ENCODE peak calls at places on chromosomes 7 and 10, in seven cellular contexts. One of them, this sample, is unnamed.
A peak's percentile ranks its signal among the peaks of the same experiment; 100 is the strongest.

GRCh38 chr7:27143950-27144798 is 693 bp upstream of the HOXA5 start:
- DNase-seq in IMR-90: peak; percentile 72
- DNase-seq in adrenal gland: peak; percentile 56
- DNase-seq in heart left ventricle: no peak
- DNase-seq in endothelial cell of umbilical vein: no peak
- DNase-seq in A549: no peak
- DNase-seq in ovary: no peak
- DNase-seq in this sample: no peak

GRCh38 chr10:86311900-86312299 is 54.7 kb downstream of the GRID1 start:
- DNase-seq in IMR-90: no peak
- DNase-seq in adrenal gland: no peak
- DNase-seq in heart left ventricle: no peak
- DNase-seq in endothelial cell of umbilical vein: no peak
- DNase-seq in A549: no peak
- DNase-seq in ovary: no peak
- DNase-seq in this sample: no peak

GRCh38 chr7:54932818-54933543 is 85.8 kb upstream of the EGFR start:
- DNase-seq in IMR-90: peak; percentile 66
- DNase-seq in adrenal gland: peak; percentile 86
- DNase-seq in heart left ventricle: peak; percentile 65
- DNase-seq in endothelial cell of umbilical vein: peak; percentile 28
- DNase-seq in A549: peak; percentile 69
- DNase-seq in ovary: peak; percentile 73
- DNase-seq in this sample: peak; percentile 39

GRCh38 chr7:42414028-42414427 is 177.0 kb upstream of the GLI3 start:
- DNase-seq in IMR-90: no peak
- DNase-seq in adrenal gland: no peak
- DNase-seq in heart left ventricle: no peak
- DNase-seq in endothelial cell of umbilical vein: no peak
- DNase-seq in A549: no peak
- DNase-seq in ovary: no peak
- DNase-seq in this sample: no peak

GRCh38 chr10:125707852-125708468 is 11.5 kb upstream of the EDRF1 start:
- DNase-seq in IMR-90: peak; percentile 35
- DNase-seq in adrenal gland: no peak
- DNase-seq in heart left ventricle: no peak
- DNase-seq in endothelial cell of umbilical vein: no peak
- DNase-seq in A549: peak; percentile 80
- DNase-seq in ovary: no peak
- DNase-seq in this sample: no peak

GRCh38 chr7:111362660-111363059 is 199.6 kb downstream of the IMMP2L start:
- DNase-seq in IMR-90: peak; percentile 78
- DNase-seq in adrenal gland: no peak
- DNase-seq in heart left ventricle: no peak
- DNase-seq in endothelial cell of umbilical vein: no peak
- DNase-seq in A549: no peak
- DNase-seq in ovary: no peak
- DNase-seq in this sample: no peak

GRCh38 chr10:119353438-119353837 is 146.1 kb downstream of the GRK5 start:
- DNase-seq in IMR-90: no peak
- DNase-seq in adrenal gland: no peak
- DNase-seq in heart left ventricle: peak; percentile 24
- DNase-seq in endothelial cell of umbilical vein: no peak
- DNase-seq in A549: no peak
- DNase-seq in ovary: no peak
- DNase-seq in this sample: no peak

GRCh38 chr7:150974468-150975391 is 3.4 kb downstream of the KCNH2 start:
- DNase-seq in IMR-90: peak; percentile 25
- DNase-seq in adrenal gland: no peak
- DNase-seq in heart left ventricle: peak; percentile 82
- DNase-seq in endothelial cell of umbilical vein: peak; percentile 12
- DNase-seq in A549: peak; percentile 71
- DNase-seq in ovary: peak; percentile 75
- DNase-seq in this sample: peak; percentile 74

GRCh38 chr10:52779541-52780390 is 7.2 kb upstream of the MBL2 start:
- DNase-seq in IMR-90: peak; percentile 53
- DNase-seq in adrenal gland: peak; percentile 83
- DNase-seq in heart left ventricle: peak; percentile 57
- DNase-seq in endothelial cell of umbilical vein: peak; percentile 70
- DNase-seq in A549: peak; percentile 60
- DNase-seq in ovary: peak; percentile 23
- DNase-seq in this sample: no peak

GRCh38 chr7:80637453-80637852 is 989 bp upstream of the CD36 start:
- DNase-seq in IMR-90: no peak
- DNase-seq in adrenal gland: no peak
- DNase-seq in heart left ventricle: no peak
- DNase-seq in endothelial cell of umbilical vein: no peak
- DNase-seq in A549: no peak
- DNase-seq in ovary: no peak
- DNase-seq in this sample: no peak

GRCh38 chr7:151327659-151328058 is 14.0 kb upstream of the NUB1 start:
- DNase-seq in IMR-90: peak; percentile 83
- DNase-seq in adrenal gland: no peak
- DNase-seq in heart left ventricle: no peak
- DNase-seq in endothelial cell of umbilical vein: no peak
- DNase-seq in A549: no peak
- DNase-seq in ovary: no peak
- DNase-seq in this sample: no peak

GRCh38 chr10:132856869-132857524 is 71.0 kb upstream of the NKX6-2 start:
- DNase-seq in IMR-90: no peak
- DNase-seq in adrenal gland: no peak
- DNase-seq in heart left ventricle: no peak
- DNase-seq in endothelial cell of umbilical vein: no peak
- DNase-seq in A549: no peak
- DNase-seq in ovary: peak; percentile 1
- DNase-seq in this sample: peak; percentile 3

GRCh38 chr10:42781893-42782445 is 626 bp upstream of the BMS1 start:
- DNase-seq in IMR-90: no peak
- DNase-seq in adrenal gland: no peak
- DNase-seq in heart left ventricle: no peak
- DNase-seq in endothelial cell of umbilical vein: no peak
- DNase-seq in A549: no peak
- DNase-seq in ovary: no peak
- DNase-seq in this sample: peak; percentile 20

GRCh38 chr7:72152171-72153131 is 259.7 kb downstream of the CALN1 start:
- DNase-seq in IMR-90: no peak
- DNase-seq in adrenal gland: no peak
- DNase-seq in heart left ventricle: no peak
- DNase-seq in endothelial cell of umbilical vein: no peak
- DNase-seq in A549: no peak
- DNase-seq in ovary: no peak
- DNase-seq in this sample: no peak

GRCh38 chr10:11018830-11019692 is 1.4 kb downstream of the CELF2 start:
- DNase-seq in IMR-90: no peak
- DNase-seq in adrenal gland: no peak
- DNase-seq in heart left ventricle: no peak
- DNase-seq in endothelial cell of umbilical vein: peak; percentile 49
- DNase-seq in A549: no peak
- DNase-seq in ovary: no peak
- DNase-seq in this sample: no peak

GRCh38 chr10:27513451-27514191 is 9.5 kb downstream of the RAB18 start:
- DNase-seq in IMR-90: peak; percentile 57
- DNase-seq in adrenal gland: no peak
- DNase-seq in heart left ventricle: no peak
- DNase-seq in endothelial cell of umbilical vein: peak; percentile 40
- DNase-seq in A549: no peak
- DNase-seq in ovary: no peak
- DNase-seq in this sample: no peak

GRCh38 chr10:13834581-13835286 is 248.0 kb downstream of the PRPF18 start:
- DNase-seq in IMR-90: peak; percentile 52
- DNase-seq in adrenal gland: peak; percentile 73
- DNase-seq in heart left ventricle: peak; percentile 57
- DNase-seq in endothelial cell of umbilical vein: peak; percentile 83
- DNase-seq in A549: no peak
- DNase-seq in ovary: no peak
- DNase-seq in this sample: no peak

GRCh38 chr10:118753331-118753730 is 1.4 kb downstream of the CACUL1 start:
- DNase-seq in IMR-90: peak; percentile 44
- DNase-seq in adrenal gland: no peak
- DNase-seq in heart left ventricle: no peak
- DNase-seq in endothelial cell of umbilical vein: peak; percentile 22
- DNase-seq in A549: no peak
- DNase-seq in ovary: no peak
- DNase-seq in this sample: no peak

GRCh38 chr10:11397077-11397476 is 214.4 kb downstream of the USP6NL start:
- DNase-seq in IMR-90: no peak
- DNase-seq in adrenal gland: no peak
- DNase-seq in heart left ventricle: no peak
- DNase-seq in endothelial cell of umbilical vein: no peak
- DNase-seq in A549: no peak
- DNase-seq in ovary: no peak
- DNase-seq in this sample: no peak

GRCh38 chr10:103616705-103617361 is 123.3 kb downstream of the NEURL1 start:
- DNase-seq in IMR-90: peak; percentile 80
- DNase-seq in adrenal gland: peak; percentile 86
- DNase-seq in heart left ventricle: peak; percentile 83
- DNase-seq in endothelial cell of umbilical vein: no peak
- DNase-seq in A549: no peak
- DNase-seq in ovary: peak; percentile 85
- DNase-seq in this sample: peak; percentile 92

GRCh38 chr10:22315455-22316285 is 518 bp upstream of the COMMD3 start:
- DNase-seq in IMR-90: no peak
- DNase-seq in adrenal gland: no peak
- DNase-seq in heart left ventricle: no peak
- DNase-seq in endothelial cell of umbilical vein: peak; percentile 53
- DNase-seq in A549: peak; percentile 49
- DNase-seq in ovary: no peak
- DNase-seq in this sample: no peak

GRCh38 chr7:157620616-157621015 is 283.8 kb downstream of the DNAJB6 start:
- DNase-seq in IMR-90: no peak
- DNase-seq in adrenal gland: no peak
- DNase-seq in heart left ventricle: no peak
- DNase-seq in endothelial cell of umbilical vein: no peak
- DNase-seq in A549: no peak
- DNase-seq in ovary: no peak
- DNase-seq in this sample: no peak

GRCh38 chr10:23404461-23404980 is 34.4 kb upstream of the OTUD1 start:
- DNase-seq in IMR-90: peak; percentile 28
- DNase-seq in adrenal gland: no peak
- DNase-seq in heart left ventricle: no peak
- DNase-seq in endothelial cell of umbilical vein: no peak
- DNase-seq in A549: no peak
- DNase-seq in ovary: no peak
- DNase-seq in this sample: no peak

GRCh38 chr10:127992376-127992775 is 85.5 kb downstream of the PTPRE start:
- DNase-seq in IMR-90: no peak
- DNase-seq in adrenal gland: no peak
- DNase-seq in heart left ventricle: no peak
- DNase-seq in endothelial cell of umbilical vein: no peak
- DNase-seq in A549: no peak
- DNase-seq in ovary: no peak
- DNase-seq in this sample: no peak
- TF ChIP-seq POLR2A in IMR-90: no peak
- TF ChIP-seq POLR2A in adrenal gland: no peak
- TF ChIP-seq POLR2A in heart left ventricle: no peak
- TF ChIP-seq POLR2A in endothelial cell of umbilical vein: no peak
- TF ChIP-seq POLR2A in A549: no peak
- TF ChIP-seq POLR2A in ovary: no peak
- TF ChIP-seq POLR2A in this sample: no peak

GRCh38 chr10:90959826-90960225 is 38.9 kb upstream of the ANKRD1 start:
- DNase-seq in IMR-90: no peak
- DNase-seq in adrenal gland: no peak
- DNase-seq in heart left ventricle: no peak
- DNase-seq in endothelial cell of umbilical vein: no peak
- DNase-seq in A549: no peak
- DNase-seq in ovary: no peak
- DNase-seq in this sample: no peak
- H3K27ac ChIP-seq in IMR-90: no peak overlapping the region
- H3K27ac ChIP-seq in adrenal gland: no peak overlapping the region
- H3K27ac ChIP-seq in heart left ventricle: no peak overlapping the region
- H3K27ac ChIP-seq in endothelial cell of umbilical vein: no peak overlapping the region
- H3K27ac ChIP-seq in A549: peak overlapping the region; percentile 66
- H3K27ac ChIP-seq in ovary: no peak overlapping the region
- H3K27ac ChIP-seq in this sample: no peak overlapping the region

GRCh38 chr10:115866174-115866573 is 406.8 kb downstream of the GFRA1 start:
- DNase-seq in IMR-90: no peak
- DNase-seq in adrenal gland: no peak
- DNase-seq in heart left ventricle: no peak
- DNase-seq in endothelial cell of umbilical vein: no peak
- DNase-seq in A549: no peak
- DNase-seq in ovary: no peak
- DNase-seq in this sample: no peak
- TF ChIP-seq POLR2A in IMR-90: no peak
- TF ChIP-seq POLR2A in adrenal gland: no peak
- TF ChIP-seq POLR2A in heart left ventricle: no peak
- TF ChIP-seq POLR2A in endothelial cell of umbilical vein: no peak
- TF ChIP-seq POLR2A in A549: no peak
- TF ChIP-seq POLR2A in ovary: no peak
- TF ChIP-seq POLR2A in this sample: no peak

GRCh38 chr10:70478191-70479160 is at the start of gene PALD1:
- DNase-seq in IMR-90: no peak
- DNase-seq in adrenal gland: peak; percentile 80
- DNase-seq in heart left ventricle: peak; percentile 85
- DNase-seq in endothelial cell of umbilical vein: peak; percentile 46
- DNase-seq in A549: peak; percentile 71
- DNase-seq in ovary: peak; percentile 77
- DNase-seq in this sample: peak; percentile 69

GRCh38 chr10:70480254-70480861 is 1.8 kb downstream of the PALD1 start:
- DNase-seq in IMR-90: no peak
- DNase-seq in adrenal gland: no peak
- DNase-seq in heart left ventricle: no peak
- DNase-seq in endothelial cell of umbilical vein: no peak
- DNase-seq in A549: no peak
- DNase-seq in ovary: peak; percentile 34
- DNase-seq in this sample: no peak

GRCh38 chr10:70481105-70481504 is 2.5 kb downstream of the PALD1 start:
- DNase-seq in IMR-90: no peak
- DNase-seq in adrenal gland: no peak
- DNase-seq in heart left ventricle: no peak
- DNase-seq in endothelial cell of umbilical vein: no peak
- DNase-seq in A549: no peak
- DNase-seq in ovary: no peak
- DNase-seq in this sample: no peak

GRCh38 chr10:70479161-70479531 is 579 bp downstream of the PALD1 start:
- DNase-seq in IMR-90: no peak
- DNase-seq in adrenal gland: no peak
- DNase-seq in heart left ventricle: no peak
- DNase-seq in endothelial cell of umbilical vein: no peak
- DNase-seq in A549: peak; percentile 48
- DNase-seq in ovary: peak; percentile 53
- DNase-seq in this sample: no peak

GRCh38 chr10:70479626-70480253 is 1.2 kb downstream of the PALD1 start:
- DNase-seq in IMR-90: no peak
- DNase-seq in adrenal gland: no peak
- DNase-seq in heart left ventricle: peak; percentile 51
- DNase-seq in endothelial cell of umbilical vein: no peak
- DNase-seq in A549: no peak
- DNase-seq in ovary: no peak
- DNase-seq in this sample: no peak
- H3K27ac ChIP-seq in IMR-90: no peak overlapping the region
- H3K27ac ChIP-seq in adrenal gland: no peak overlapping the region
- H3K27ac ChIP-seq in heart left ventricle: peak overlapping the region; percentile 77
- H3K27ac ChIP-seq in endothelial cell of umbilical vein: no peak overlapping the region
- H3K27ac ChIP-seq in A549: no peak overlapping the region
- H3K27ac ChIP-seq in ovary: peak overlapping the region; percentile 71
- H3K27ac ChIP-seq in this sample: peak overlapping the region; percentile 68

GRCh38 chr10:123008379-123009104 is at the start of the genes ACADSB and IKZF5:
- DNase-seq in IMR-90: peak; percentile 97
- DNase-seq in adrenal gland: peak; percentile 99
- DNase-seq in heart left ventricle: peak; percentile 97
- DNase-seq in endothelial cell of umbilical vein: peak; percentile 97
- DNase-seq in A549: peak; percentile 97
- DNase-seq in ovary: peak; percentile 95
- DNase-seq in this sample: peak; percentile 97
- TF ChIP-seq POLR2A in IMR-90: peak; percentile 91
- TF ChIP-seq POLR2A in adrenal gland: peak; percentile 89
- TF ChIP-seq POLR2A in heart left ventricle: peak; percentile 96
- TF ChIP-seq POLR2A in endothelial cell of umbilical vein: peak; percentile 80
- TF ChIP-seq POLR2A in A549: peak; percentile 95
- TF ChIP-seq POLR2A in ovary: peak; percentile 84
- TF ChIP-seq POLR2A in this sample: peak; percentile 91

This sample was measured in uterus.